ENCODE peak calls at places on chromosomes 1 and 21, in five cellular contexts. B, C, U, V and H are unnamed samples.
A peak's percentile ranks its signal among the peaks of the same experiment; 100 is the strongest.

GRCh38 chr1:24694380-24694843 is 50.8 kb upstream of the CLIC4 start:
- DNase-seq in B (peak; percentile 81), U (no peak), C (no peak), V (peak; percentile 22), H (no peak)

GRCh38 chr1:47663286-47663685 is 225.4 kb downstream of the FOXD2 start:
- DNase-seq in V (no peak), C (no peak), U (no peak), B (no peak), H (no peak)

GRCh38 chr1:151574575-151575529 is 34.7 kb downstream of the TUFT1 start:
- DNase-seq in B (no peak), V (peak; percentile 54), C (peak; percentile 60), U (no peak), H (peak; percentile 93)

GRCh38 chr1:212070720-212071302 is 35.3 kb downstream of the DTL start:
- DNase-seq in B (peak; percentile 32), U (no peak), C (peak; percentile 25), V (no peak), H (peak; percentile 66)

GRCh38 chr21:41677671-41678015 is 89.2 kb downstream of the RIPK4 start:
- DNase-seq in B (no peak), C (no peak), U (no peak), V (no peak), H (no peak)

GRCh38 chr21:34745557-34746255 is 76.9 kb downstream of the CLIC6 start:
- DNase-seq in C (peak; percentile 63), B (peak; percentile 93), V (peak; percentile 69), U (peak; percentile 50), H (peak; percentile 75)

GRCh38 chr1:19811206-19811851 is 3.8 kb downstream of the RNF186 start:
- DNase-seq in V (no peak), C (no peak), U (no peak), B (peak; percentile 70), H (peak; percentile 70)

GRCh38 chr1:36351222-36351977 is 28.0 kb upstream of the EVA1B start:
- DNase-seq in V (no peak), U (no peak), C (peak; percentile 86), B (peak; percentile 55), H (peak; percentile 88)

GRCh38 chr1:43719063-43719462 is 11.7 kb downstream of the ST3GAL3 start:
- DNase-seq in B (peak; percentile 27), V (no peak), C (no peak), U (peak; percentile 70), H (no peak)

GRCh38 chr1:193799948-193800690 is 613.7 kb upstream of the B3GALT2 start:
- DNase-seq in C (no peak), B (peak; percentile 2), V (no peak), U (no peak), H (peak; percentile 1)

GRCh38 chr1:43716559-43717281 is 9.4 kb downstream of the ST3GAL3 start:
- DNase-seq in V (no peak), U (no peak), B (no peak), C (no peak), H (no peak)

GRCh38 chr1:15732686-15733081 is 3.4 kb upstream of the SLC25A34 start:
- DNase-seq in V (no peak), U (no peak), B (no peak), C (no peak), H (no peak)

GRCh38 chr1:53286950-53287349 is 40.9 kb downstream of the LRP8 start:
- DNase-seq in B (peak; percentile 22), U (no peak), V (no peak), C (no peak), H (no peak)

GRCh38 chr1:8373547-8374270 is 55.8 kb downstream of the SLC45A1 start:
- DNase-seq in V (peak; percentile 75), B (peak; percentile 80), C (peak; percentile 63), U (peak; percentile 74), H (peak; percentile 49)

GRCh38 chr1:1877852-1878436 is 12.9 kb downstream of the GNB1 start:
- DNase-seq in V (no peak), B (no peak), U (no peak), C (no peak), H (no peak)

GRCh38 chr1:20279507-20279906 is 11.2 kb upstream of the VWA5B1 start:
- DNase-seq in V (no peak), C (peak; percentile 78), B (no peak), U (no peak), H (peak; percentile 67)

GRCh38 chr1:61093525-61094137 is 11.3 kb downstream of the NFIA start:
- DNase-seq in C (peak; percentile 59), B (peak; percentile 55), V (no peak), U (no peak), H (no peak)

GRCh38 chr21:33587792-33588484 is 546 bp downstream of the DONSON start:
- DNase-seq in V (peak; percentile 24), B (peak; percentile 53), U (peak; percentile 41), C (peak; percentile 41), H (peak; percentile 29)

GRCh38 chr1:39398278-39399010 is 93.0 kb upstream of the BMP8A start:
- DNase-seq in C (peak; percentile 96), U (peak; percentile 34), B (peak; percentile 99), V (peak; percentile 78), H (peak; percentile 99)

GRCh38 chr1:188669715-188670114 is 1807.9 kb downstream of the BRINP3 start:
- DNase-seq in C (peak; percentile 11), B (peak; percentile 68), U (no peak), V (no peak), H (peak; percentile 12)

GRCh38 chr1:238487931-238488330 is 597.2 kb upstream of the ZP4 start:
- DNase-seq in B (no peak), C (no peak), U (no peak), V (no peak), H (no peak)

GRCh38 chr1:162390396-162391185 is 9.1 kb downstream of the C1orf226 start:
- DNase-seq in U (no peak), C (no peak), B (peak; percentile 77), V (no peak), H (no peak)

GRCh38 chr1:42340093-42340492 is 5.1 kb upstream of the FOXJ3 start:
- DNase-seq in C (peak; percentile 48), U (no peak), B (no peak), V (no peak), H (peak; percentile 93)

GRCh38 chr1:119327436-119328155 is 41.0 kb upstream of the HAO2 start:
- DNase-seq in V (peak; percentile 32), U (peak; percentile 78), C (no peak), B (peak; percentile 17), H (peak; percentile 17)
- H3K4me3 ChIP-seq in V (no peak overlapping the region), U (peak overlapping the region; percentile 31), C (no peak overlapping the region), B (no peak overlapping the region), H (peak overlapping the region; percentile 7)

GRCh38 chr1:110961902-110962301 is 1.8 kb downstream of the LRIF1 start:
- DNase-seq in B (no peak), U (no peak), C (no peak), V (no peak), H (no peak)
- H3K4me3 ChIP-seq in B (peak overlapping the region; percentile 2), U (no peak overlapping the region), C (peak overlapping the region; percentile 89), V (no peak overlapping the region), H (peak overlapping the region; percentile 93)

GRCh38 chr1:197928849-197929336 is 11.7 kb downstream of the LHX9 start:
- DNase-seq in V (no peak), U (no peak), C (no peak), B (no peak), H (no peak)
- H3K4me3 ChIP-seq in V (no peak overlapping the region), U (no peak overlapping the region), C (no peak overlapping the region), B (no peak overlapping the region), H (peak overlapping the region; percentile 13)

GRCh38 chr1:226939439-226940028 is 560 bp upstream of the COQ8A start:
- DNase-seq in U (peak; percentile 68), V (peak; percentile 56), C (peak; percentile 54), B (peak; percentile 69), H (peak; percentile 45)

GRCh38 chr1:226940806-226941067 is 643 bp downstream of the COQ8A start:
- DNase-seq in B (no peak), U (no peak), C (no peak), V (no peak), H (no peak)

GRCh38 chr1:226938903-226939438 is 1.1 kb upstream of the COQ8A start:
- DNase-seq in V (no peak), C (peak; percentile 50), U (no peak), B (no peak), H (peak; percentile 56)

GRCh38 chr1:226940029-226940805 is at the start of gene COQ8A:
- DNase-seq in U (peak; percentile 99), C (peak; percentile 100), B (peak; percentile 100), V (peak; percentile 99), H (peak; percentile 100)

GRCh38 chr1:226937940-226938725 is 2.0 kb upstream of the COQ8A start:
- DNase-seq in B (no peak), C (no peak), V (no peak), U (no peak), H (no peak)
- H3K4me3 ChIP-seq in B (no peak overlapping the region), C (no peak overlapping the region), V (no peak overlapping the region), U (no peak overlapping the region), H (no peak overlapping the region)

GRCh38 chr1:221488531-221488930 is 253.4 kb downstream of the DUSP10 start:
- DNase-seq in U (no peak), V (no peak), B (no peak), C (no peak), H (peak; percentile 11)
- H3K4me3 ChIP-seq in U (no peak overlapping the region), V (no peak overlapping the region), B (no peak overlapping the region), C (no peak overlapping the region), H (no peak overlapping the region)

DNA sequence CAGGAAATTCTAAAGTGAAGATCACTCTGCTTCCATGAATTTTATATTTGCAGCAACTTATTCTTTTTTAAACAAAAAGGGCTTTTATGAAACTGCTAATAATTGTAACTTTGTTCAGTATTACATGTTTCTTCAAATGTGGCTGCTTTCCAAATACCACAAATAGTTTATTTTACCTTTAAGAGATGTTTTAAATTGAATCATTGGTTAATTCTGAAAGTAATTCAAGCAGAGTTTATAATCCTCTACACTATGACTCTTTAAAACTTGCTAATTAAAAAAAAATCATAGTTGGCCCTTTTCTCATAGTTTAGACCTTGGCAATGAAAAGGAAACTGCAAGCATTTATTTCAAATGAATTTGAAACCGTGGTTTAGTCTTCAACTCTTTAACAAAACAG is 59.6 kb downstream of the SDCCAG8 start:
- DNase-seq in B (no peak), V (no peak), U (no peak), C (no peak), H (no peak)
- H3K4me3 ChIP-seq in B (no peak overlapping the region), V (no peak overlapping the region), U (no peak overlapping the region), C (no peak overlapping the region), H (no peak overlapping the region)

GRCh38 chr21:36567216-36567917 is 87.4 kb upstream of the CLDN14 start:
- DNase-seq in V (no peak), C (no peak), B (peak; percentile 95), U (no peak), H (no peak)
- H3K4me3 ChIP-seq in V (no peak overlapping the region), C (no peak overlapping the region), B (no peak overlapping the region), U (no peak overlapping the region), H (no peak overlapping the region)